ENCODE peak calls at places on chromosomes 7 and 10, in nine cellular contexts. One of them, this sample, is unnamed.

GRCh38 chr10:92342801-92343200 is 51.8 kb downstream of the MARCHF5 start:
- DNase-seq in pancreas: no peak
- DNase-seq in HL-60: no peak
- DNase-seq in stimulated activated CD4-positive, alpha-beta T cell treated with anti-CD3 and anti-CD28 coated beads, Interleukin-2, amount 100 ng/mL, for 48 hours: no peak
- DNase-seq in psoas muscle: no peak
- DNase-seq in non-pigmented ciliary epithelial cell: no peak
- DNase-seq in fibroblast of lung: peak
- DNase-seq in ovary: no peak
- DNase-seq in KBM-7: no peak
- DNase-seq in this sample: no peak

GRCh38 chr7:134450296-134451000 is 8.5 kb downstream of the AKR1B1 start:
- DNase-seq in pancreas: no peak
- DNase-seq in HL-60: no peak
- DNase-seq in stimulated activated CD4-positive, alpha-beta T cell treated with anti-CD3 and anti-CD28 coated beads, Interleukin-2, amount 100 ng/mL, for 48 hours: no peak
- DNase-seq in psoas muscle: no peak
- DNase-seq in non-pigmented ciliary epithelial cell: no peak
- DNase-seq in fibroblast of lung: no peak
- DNase-seq in ovary: no peak
- DNase-seq in KBM-7: no peak
- DNase-seq in this sample: no peak

GRCh38 chr7:132328047-132328620 is 248.1 kb downstream of the PLXNA4 start:
- DNase-seq in pancreas: no peak
- DNase-seq in HL-60: no peak
- DNase-seq in stimulated activated CD4-positive, alpha-beta T cell treated with anti-CD3 and anti-CD28 coated beads, Interleukin-2, amount 100 ng/mL, for 48 hours: no peak
- DNase-seq in psoas muscle: no peak
- DNase-seq in non-pigmented ciliary epithelial cell: no peak
- DNase-seq in fibroblast of lung: no peak
- DNase-seq in ovary: no peak
- DNase-seq in KBM-7: no peak
- DNase-seq in this sample: no peak

GRCh38 chr7:133829336-133829897 is 297.7 kb upstream of the LRGUK start:
- DNase-seq in pancreas: no peak
- DNase-seq in HL-60: no peak
- DNase-seq in stimulated activated CD4-positive, alpha-beta T cell treated with anti-CD3 and anti-CD28 coated beads, Interleukin-2, amount 100 ng/mL, for 48 hours: no peak
- DNase-seq in psoas muscle: no peak
- DNase-seq in non-pigmented ciliary epithelial cell: no peak
- DNase-seq in fibroblast of lung: peak
- DNase-seq in ovary: no peak
- DNase-seq in KBM-7: no peak
- DNase-seq in this sample: no peak

GRCh38 chr7:77866370-77866769 is 67.8 kb downstream of the PHTF2 start:
- DNase-seq in pancreas: no peak
- DNase-seq in HL-60: no peak
- DNase-seq in stimulated activated CD4-positive, alpha-beta T cell treated with anti-CD3 and anti-CD28 coated beads, Interleukin-2, amount 100 ng/mL, for 48 hours: no peak
- DNase-seq in psoas muscle: no peak
- DNase-seq in non-pigmented ciliary epithelial cell: no peak
- DNase-seq in fibroblast of lung: peak
- DNase-seq in ovary: no peak
- DNase-seq in KBM-7: no peak
- DNase-seq in this sample: no peak

GRCh38 chr7:23981314-23981713 is 271.3 kb downstream of the STK31 start:
- DNase-seq in pancreas: no peak
- DNase-seq in HL-60: no peak
- DNase-seq in stimulated activated CD4-positive, alpha-beta T cell treated with anti-CD3 and anti-CD28 coated beads, Interleukin-2, amount 100 ng/mL, for 48 hours: no peak
- DNase-seq in psoas muscle: no peak
- DNase-seq in non-pigmented ciliary epithelial cell: no peak
- DNase-seq in fibroblast of lung: no peak
- DNase-seq in ovary: no peak
- DNase-seq in KBM-7: no peak
- DNase-seq in this sample: no peak

GRCh38 chr7:96349572-96349971 is 27.7 kb upstream of the SLC25A13 start:
- DNase-seq in pancreas: no peak
- DNase-seq in HL-60: no peak
- DNase-seq in stimulated activated CD4-positive, alpha-beta T cell treated with anti-CD3 and anti-CD28 coated beads, Interleukin-2, amount 100 ng/mL, for 48 hours: no peak
- DNase-seq in psoas muscle: peak
- DNase-seq in non-pigmented ciliary epithelial cell: no peak
- DNase-seq in fibroblast of lung: no peak
- DNase-seq in ovary: no peak
- DNase-seq in KBM-7: no peak
- DNase-seq in this sample: no peak

GRCh38 chr7:39240864-39241263 is 263.2 kb downstream of the POU6F2 start:
- DNase-seq in pancreas: no peak
- DNase-seq in HL-60: no peak
- DNase-seq in stimulated activated CD4-positive, alpha-beta T cell treated with anti-CD3 and anti-CD28 coated beads, Interleukin-2, amount 100 ng/mL, for 48 hours: no peak
- DNase-seq in psoas muscle: no peak
- DNase-seq in non-pigmented ciliary epithelial cell: no peak
- DNase-seq in fibroblast of lung: no peak
- DNase-seq in ovary: no peak
- DNase-seq in KBM-7: no peak
- DNase-seq in this sample: no peak

GRCh38 chr10:68135362-68135761 is 26.1 kb downstream of the MYPN start:
- DNase-seq in pancreas: no peak
- DNase-seq in HL-60: no peak
- DNase-seq in stimulated activated CD4-positive, alpha-beta T cell treated with anti-CD3 and anti-CD28 coated beads, Interleukin-2, amount 100 ng/mL, for 48 hours: no peak
- DNase-seq in psoas muscle: no peak
- DNase-seq in non-pigmented ciliary epithelial cell: no peak
- DNase-seq in fibroblast of lung: peak
- DNase-seq in ovary: no peak
- DNase-seq in KBM-7: no peak
- DNase-seq in this sample: no peak

GRCh38 chr7:74083928-74084721 is 521 bp downstream of the LIMK1 start:
- DNase-seq in pancreas: peak
- DNase-seq in HL-60: peak
- DNase-seq in stimulated activated CD4-positive, alpha-beta T cell treated with anti-CD3 and anti-CD28 coated beads, Interleukin-2, amount 100 ng/mL, for 48 hours: peak
- DNase-seq in psoas muscle: peak
- DNase-seq in non-pigmented ciliary epithelial cell: no peak
- DNase-seq in fibroblast of lung: peak
- DNase-seq in ovary: peak
- DNase-seq in KBM-7: peak
- DNase-seq in this sample: peak

GRCh38 chr7:30091431-30092386 is 43.1 kb upstream of the MTURN start:
- DNase-seq in pancreas: no peak
- DNase-seq in HL-60: no peak
- DNase-seq in stimulated activated CD4-positive, alpha-beta T cell treated with anti-CD3 and anti-CD28 coated beads, Interleukin-2, amount 100 ng/mL, for 48 hours: no peak
- DNase-seq in psoas muscle: no peak
- DNase-seq in non-pigmented ciliary epithelial cell: peak
- DNase-seq in fibroblast of lung: peak
- DNase-seq in ovary: no peak
- DNase-seq in KBM-7: no peak
- DNase-seq in this sample: no peak

GRCh38 chr10:27285093-27285492 is 44.5 kb upstream of the ACBD5 start:
- DNase-seq in pancreas: no peak
- DNase-seq in HL-60: peak
- DNase-seq in stimulated activated CD4-positive, alpha-beta T cell treated with anti-CD3 and anti-CD28 coated beads, Interleukin-2, amount 100 ng/mL, for 48 hours: peak
- DNase-seq in psoas muscle: no peak
- DNase-seq in non-pigmented ciliary epithelial cell: no peak
- DNase-seq in fibroblast of lung: no peak
- DNase-seq in ovary: no peak
- DNase-seq in KBM-7: peak
- DNase-seq in this sample: peak

GRCh38 chr7:17158261-17158660 is 140.2 kb upstream of the AHR start:
- DNase-seq in pancreas: no peak
- DNase-seq in HL-60: no peak
- DNase-seq in stimulated activated CD4-positive, alpha-beta T cell treated with anti-CD3 and anti-CD28 coated beads, Interleukin-2, amount 100 ng/mL, for 48 hours: no peak
- DNase-seq in psoas muscle: no peak
- DNase-seq in non-pigmented ciliary epithelial cell: no peak
- DNase-seq in fibroblast of lung: no peak
- DNase-seq in ovary: no peak
- DNase-seq in KBM-7: no peak
- DNase-seq in this sample: no peak

GRCh38 chr7:12127490-12127889 is 83.6 kb upstream of the TMEM106B start:
- DNase-seq in pancreas: no peak
- DNase-seq in HL-60: no peak
- DNase-seq in stimulated activated CD4-positive, alpha-beta T cell treated with anti-CD3 and anti-CD28 coated beads, Interleukin-2, amount 100 ng/mL, for 48 hours: no peak
- DNase-seq in psoas muscle: no peak
- DNase-seq in non-pigmented ciliary epithelial cell: no peak
- DNase-seq in fibroblast of lung: peak
- DNase-seq in ovary: no peak
- DNase-seq in KBM-7: no peak
- DNase-seq in this sample: no peak

GRCh38 chr7:101936612-101937231 is 119.3 kb downstream of the CUX1 start:
- DNase-seq in pancreas: no peak
- DNase-seq in HL-60: no peak
- DNase-seq in stimulated activated CD4-positive, alpha-beta T cell treated with anti-CD3 and anti-CD28 coated beads, Interleukin-2, amount 100 ng/mL, for 48 hours: no peak
- DNase-seq in psoas muscle: peak
- DNase-seq in non-pigmented ciliary epithelial cell: no peak
- DNase-seq in fibroblast of lung: peak
- DNase-seq in ovary: peak
- DNase-seq in KBM-7: no peak
- DNase-seq in this sample: no peak

GRCh38 chr7:68752485-68752884 is 845.8 kb upstream of the AUTS2 start:
- DNase-seq in pancreas: no peak
- DNase-seq in HL-60: no peak
- DNase-seq in stimulated activated CD4-positive, alpha-beta T cell treated with anti-CD3 and anti-CD28 coated beads, Interleukin-2, amount 100 ng/mL, for 48 hours: no peak
- DNase-seq in psoas muscle: peak
- DNase-seq in non-pigmented ciliary epithelial cell: no peak
- DNase-seq in fibroblast of lung: no peak
- DNase-seq in ovary: no peak
- DNase-seq in KBM-7: no peak
- DNase-seq in this sample: no peak

GRCh38 chr10:70763567-70763966 is 21.6 kb downstream of the TBATA start:
- DNase-seq in pancreas: no peak
- DNase-seq in HL-60: no peak
- DNase-seq in stimulated activated CD4-positive, alpha-beta T cell treated with anti-CD3 and anti-CD28 coated beads, Interleukin-2, amount 100 ng/mL, for 48 hours: no peak
- DNase-seq in psoas muscle: no peak
- DNase-seq in non-pigmented ciliary epithelial cell: no peak
- DNase-seq in fibroblast of lung: no peak
- DNase-seq in ovary: no peak
- DNase-seq in KBM-7: no peak
- DNase-seq in this sample: no peak

GRCh38 chr7:154463794-154464193 is 411.6 kb downstream of the DPP6 start:
- DNase-seq in pancreas: no peak
- DNase-seq in HL-60: no peak
- DNase-seq in stimulated activated CD4-positive, alpha-beta T cell treated with anti-CD3 and anti-CD28 coated beads, Interleukin-2, amount 100 ng/mL, for 48 hours: no peak
- DNase-seq in psoas muscle: no peak
- DNase-seq in non-pigmented ciliary epithelial cell: no peak
- DNase-seq in fibroblast of lung: no peak
- DNase-seq in ovary: no peak
- DNase-seq in KBM-7: no peak
- DNase-seq in this sample: no peak

GRCh38 chr10:60098676-60099601 is 192.6 kb upstream of the CCDC6 start:
- DNase-seq in pancreas: no peak
- DNase-seq in HL-60: peak
- DNase-seq in stimulated activated CD4-positive, alpha-beta T cell treated with anti-CD3 and anti-CD28 coated beads, Interleukin-2, amount 100 ng/mL, for 48 hours: no peak
- DNase-seq in psoas muscle: no peak
- DNase-seq in non-pigmented ciliary epithelial cell: no peak
- DNase-seq in fibroblast of lung: no peak
- DNase-seq in ovary: no peak
- DNase-seq in KBM-7: peak
- DNase-seq in this sample: peak

GRCh38 chr7:7971308-7972040 is 2.9 kb downstream of the GLCCI1 start:
- DNase-seq in pancreas: no peak
- DNase-seq in HL-60: no peak
- DNase-seq in stimulated activated CD4-positive, alpha-beta T cell treated with anti-CD3 and anti-CD28 coated beads, Interleukin-2, amount 100 ng/mL, for 48 hours: no peak
- DNase-seq in psoas muscle: no peak
- DNase-seq in non-pigmented ciliary epithelial cell: no peak
- DNase-seq in fibroblast of lung: no peak
- DNase-seq in ovary: no peak
- DNase-seq in KBM-7: no peak
- DNase-seq in this sample: peak

GRCh38 chr10:16602104-16602735 is 80.5 kb upstream of the C1QL3 start:
- DNase-seq in pancreas: no peak
- DNase-seq in HL-60: no peak
- DNase-seq in stimulated activated CD4-positive, alpha-beta T cell treated with anti-CD3 and anti-CD28 coated beads, Interleukin-2, amount 100 ng/mL, for 48 hours: no peak
- DNase-seq in psoas muscle: no peak
- DNase-seq in non-pigmented ciliary epithelial cell: no peak
- DNase-seq in fibroblast of lung: no peak
- DNase-seq in ovary: no peak
- DNase-seq in KBM-7: no peak
- DNase-seq in this sample: no peak

GRCh38 chr10:91726355-91726754 is 71.9 kb upstream of the TNKS2 start:
- DNase-seq in pancreas: no peak
- DNase-seq in HL-60: no peak
- DNase-seq in stimulated activated CD4-positive, alpha-beta T cell treated with anti-CD3 and anti-CD28 coated beads, Interleukin-2, amount 100 ng/mL, for 48 hours: no peak
- DNase-seq in psoas muscle: no peak
- DNase-seq in non-pigmented ciliary epithelial cell: no peak
- DNase-seq in fibroblast of lung: no peak
- DNase-seq in ovary: no peak
- DNase-seq in KBM-7: no peak
- DNase-seq in this sample: no peak

GRCh38 chr7:24574365-24574764 is 1.1 kb downstream of the PALS2 start:
- DNase-seq in pancreas: no peak
- DNase-seq in HL-60: peak
- DNase-seq in stimulated activated CD4-positive, alpha-beta T cell treated with anti-CD3 and anti-CD28 coated beads, Interleukin-2, amount 100 ng/mL, for 48 hours: no peak
- DNase-seq in psoas muscle: no peak
- DNase-seq in non-pigmented ciliary epithelial cell: no peak
- DNase-seq in fibroblast of lung: peak
- DNase-seq in ovary: no peak
- DNase-seq in KBM-7: no peak
- DNase-seq in this sample: no peak

GRCh38 chr7:92988941-92989540 is 128.7 kb downstream of the SAMD9 start:
- DNase-seq in pancreas: no peak
- DNase-seq in HL-60: no peak
- DNase-seq in stimulated activated CD4-positive, alpha-beta T cell treated with anti-CD3 and anti-CD28 coated beads, Interleukin-2, amount 100 ng/mL, for 48 hours: no peak
- DNase-seq in psoas muscle: no peak
- DNase-seq in non-pigmented ciliary epithelial cell: no peak
- DNase-seq in fibroblast of lung: peak
- DNase-seq in ovary: no peak
- DNase-seq in KBM-7: no peak
- DNase-seq in this sample: no peak

GRCh38 chr7:68707146-68707545 is 891.1 kb upstream of the AUTS2 start:
- DNase-seq in pancreas: no peak
- DNase-seq in HL-60: no peak
- DNase-seq in stimulated activated CD4-positive, alpha-beta T cell treated with anti-CD3 and anti-CD28 coated beads, Interleukin-2, amount 100 ng/mL, for 48 hours: no peak
- DNase-seq in psoas muscle: no peak
- DNase-seq in non-pigmented ciliary epithelial cell: no peak
- DNase-seq in fibroblast of lung: peak
- DNase-seq in ovary: no peak
- DNase-seq in KBM-7: no peak
- DNase-seq in this sample: no peak

GRCh38 chr10:105071980-105072379 is 430.9 kb downstream of the SORCS3 start:
- DNase-seq in pancreas: no peak
- DNase-seq in HL-60: no peak
- DNase-seq in stimulated activated CD4-positive, alpha-beta T cell treated with anti-CD3 and anti-CD28 coated beads, Interleukin-2, amount 100 ng/mL, for 48 hours: no peak
- DNase-seq in psoas muscle: no peak
- DNase-seq in non-pigmented ciliary epithelial cell: no peak
- DNase-seq in fibroblast of lung: no peak
- DNase-seq in ovary: no peak
- DNase-seq in KBM-7: no peak
- DNase-seq in this sample: no peak

GRCh38 chr7:138833596-138833995 is 35.6 kb upstream of the ATP6V0A4 start:
- DNase-seq in pancreas: no peak
- DNase-seq in HL-60: no peak
- DNase-seq in stimulated activated CD4-positive, alpha-beta T cell treated with anti-CD3 and anti-CD28 coated beads, Interleukin-2, amount 100 ng/mL, for 48 hours: no peak
- DNase-seq in psoas muscle: no peak
- DNase-seq in non-pigmented ciliary epithelial cell: no peak
- DNase-seq in fibroblast of lung: no peak
- DNase-seq in ovary: no peak
- DNase-seq in KBM-7: peak
- DNase-seq in this sample: no peak

GRCh38 chr7:139799586-139799985 is 21.8 kb upstream of the HIPK2 start:
- DNase-seq in pancreas: no peak
- DNase-seq in HL-60: peak
- DNase-seq in stimulated activated CD4-positive, alpha-beta T cell treated with anti-CD3 and anti-CD28 coated beads, Interleukin-2, amount 100 ng/mL, for 48 hours: no peak
- DNase-seq in psoas muscle: no peak
- DNase-seq in non-pigmented ciliary epithelial cell: no peak
- DNase-seq in fibroblast of lung: peak
- DNase-seq in ovary: no peak
- DNase-seq in KBM-7: peak
- DNase-seq in this sample: no peak

GRCh38 chr7:23473848-23474097 is 3.5 kb upstream of the IGF2BP3 start:
- DNase-seq in pancreas: no peak
- DNase-seq in HL-60: no peak
- DNase-seq in stimulated activated CD4-positive, alpha-beta T cell treated with anti-CD3 and anti-CD28 coated beads, Interleukin-2, amount 100 ng/mL, for 48 hours: no peak
- DNase-seq in psoas muscle: no peak
- DNase-seq in non-pigmented ciliary epithelial cell: no peak
- DNase-seq in fibroblast of lung: no peak
- DNase-seq in ovary: no peak
- DNase-seq in KBM-7: no peak
- DNase-seq in this sample: no peak

GRCh38 chr10:99548041-99548530 is 15.3 kb downstream of the NKX2-3 start:
- DNase-seq in pancreas: no peak
- DNase-seq in HL-60: peak
- DNase-seq in stimulated activated CD4-positive, alpha-beta T cell treated with anti-CD3 and anti-CD28 coated beads, Interleukin-2, amount 100 ng/mL, for 48 hours: no peak
- DNase-seq in psoas muscle: no peak
- DNase-seq in non-pigmented ciliary epithelial cell: no peak
- DNase-seq in fibroblast of lung: peak
- DNase-seq in ovary: no peak
- DNase-seq in KBM-7: peak
- DNase-seq in this sample: peak

GRCh38 chr10:52256832-52257691 is 57.0 kb upstream of the DKK1 start:
- DNase-seq in pancreas: no peak
- DNase-seq in HL-60: no peak
- DNase-seq in stimulated activated CD4-positive, alpha-beta T cell treated with anti-CD3 and anti-CD28 coated beads, Interleukin-2, amount 100 ng/mL, for 48 hours: no peak
- DNase-seq in psoas muscle: no peak
- DNase-seq in non-pigmented ciliary epithelial cell: no peak
- DNase-seq in fibroblast of lung: no peak
- DNase-seq in ovary: no peak
- DNase-seq in KBM-7: no peak
- DNase-seq in this sample: no peak